ENCODE peak calls at places on chromosomes 11 and 22, in eight cellular contexts. X is AG09309; Q is lower lobe of right lung; E is SJSA1; Z is GM12864; V is CD8-positive, alpha-beta memory T cell; Y is fibroblast of mammary gland; R is brain microvascular endothelial cell. P is an unnamed sample.

GRCh38 chr22:36291831-36292740 is 39.2 kb downstream of the APOL1 start:
- DNase-seq in X (no peak), Q (peak), E (no peak), Z (no peak), V (no peak), Y (no peak), R (no peak), P (no peak)

GRCh38 chr11:115066111-115066660 is 387.9 kb downstream of the NXPE2 start:
- DNase-seq in X (no peak), Q (no peak), E (no peak), Z (no peak), V (no peak), Y (no peak), R (no peak), P (no peak)

GRCh38 chr11:18934195-18934808 is 4.9 kb downstream of the MRGPRX1 start:
- DNase-seq in X (no peak), Q (no peak), E (no peak), Z (no peak), V (no peak), Y (no peak), R (no peak), P (no peak)

GRCh38 chr11:130666781-130667251 is 218.4 kb downstream of the ADAMTS15 start:
- DNase-seq in X (no peak), Q (no peak), E (peak), Z (no peak), V (no peak), Y (peak), R (no peak), P (no peak)

GRCh38 chr11:11230802-11231562 is 122.1 kb downstream of the CSNK2A3 start:
- DNase-seq in X (no peak), Q (no peak), E (no peak), Z (no peak), V (no peak), Y (no peak), R (no peak), P (no peak)

GRCh38 chr22:35104491-35104890 is 38.5 kb downstream of the ISX start:
- DNase-seq in X (no peak), Q (no peak), E (no peak), Z (no peak), V (no peak), Y (no peak), R (no peak), P (no peak)

GRCh38 chr11:110070176-110070575 is 23.0 kb upstream of the ZC3H12C start:
- DNase-seq in X (no peak), Q (no peak), E (no peak), Z (no peak), V (no peak), Y (no peak), R (no peak), P (no peak)

GRCh38 chr22:27892811-27893210 is 26.2 kb downstream of the PITPNB start:
- DNase-seq in X (no peak), Q (no peak), E (no peak), Z (no peak), V (no peak), Y (no peak), R (no peak), P (no peak)

GRCh38 chr11:58963551-58964075 is 24.3 kb downstream of the GLYATL1 start:
- DNase-seq in X (peak), Q (peak), E (no peak), Z (no peak), V (no peak), Y (peak), R (peak), P (peak)

GRCh38 chr22:25903294-25903693 is 161.3 kb downstream of the MYO18B start:
- DNase-seq in X (no peak), Q (no peak), E (no peak), Z (no peak), V (no peak), Y (no peak), R (no peak), P (peak)

GRCh38 chr11:28606930-28607329 is 498.7 kb downstream of the METTL15 start:
- DNase-seq in X (no peak), Q (no peak), E (no peak), Z (no peak), V (no peak), Y (peak), R (peak), P (no peak)

GRCh38 chr11:68969386-68969785 is 11.4 kb downstream of the MRGPRD start:
- DNase-seq in X (no peak), Q (peak), E (no peak), Z (no peak), V (no peak), Y (no peak), R (no peak), P (no peak)

GRCh38 chr11:67468835-67469811 is at the start of gene TMEM134:
- DNase-seq in X (peak), Q (peak), E (peak), Z (peak), V (peak), Y (peak), R (peak), P (peak)

GRCh38 chr11:130979386-130979972 is 63.2 kb upstream of the SNX19 start:
- DNase-seq in X (peak), Q (no peak), E (no peak), Z (no peak), V (no peak), Y (peak), R (peak), P (no peak)

DNA sequence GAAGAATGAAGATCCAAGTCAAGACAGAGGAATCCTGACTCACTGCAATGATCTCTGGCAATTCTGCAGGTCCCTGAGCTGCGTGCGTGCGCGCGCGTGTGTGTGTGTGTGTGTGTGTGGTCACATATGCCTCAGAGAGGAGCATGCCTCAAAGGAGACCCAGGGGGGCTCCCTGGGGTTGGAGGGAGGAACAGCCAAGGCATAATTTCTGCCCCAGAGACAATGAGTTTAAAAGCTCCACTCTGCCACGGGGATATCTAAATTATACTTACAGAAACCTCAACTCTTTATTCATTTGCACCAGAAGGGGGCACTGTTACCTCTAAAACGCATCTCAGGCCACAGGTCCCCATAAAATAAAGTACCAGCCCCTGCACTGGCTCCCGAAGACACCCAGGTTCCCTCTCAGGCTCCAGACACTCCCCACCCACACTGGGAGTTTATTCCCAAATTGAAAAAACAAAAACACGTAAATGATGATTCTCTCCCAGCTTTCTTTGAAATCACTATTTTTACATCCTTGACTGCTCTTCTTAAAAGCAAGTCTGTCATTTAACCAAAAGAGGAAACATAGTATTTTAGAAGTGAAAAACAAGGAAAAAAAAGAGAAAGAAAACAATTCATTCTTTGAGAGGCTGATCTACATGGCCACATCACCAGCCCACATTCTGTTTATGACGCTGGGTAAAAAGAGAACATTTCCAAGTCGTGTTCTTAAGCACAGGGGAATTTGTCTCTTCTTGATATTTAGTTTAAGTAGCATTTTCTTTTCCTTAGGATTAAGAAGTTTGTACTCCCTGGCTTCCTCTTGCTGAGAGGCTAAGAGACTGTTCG is 400.9 kb downstream of the LARGE1 start:
- DNase-seq in X (peak), Q (no peak), E (peak), Z (peak), V (no peak), Y (peak), R (peak), P (peak)
- H3K4me3 ChIP-seq in X (no peak), Q (no peak), E (no peak), Z (no peak), V (no peak), Y (no peak), R (no peak), P (no peak)

GRCh38 chr11:65134240-65134951 is at the start of gene SYVN1:
- DNase-seq in X (peak), Q (peak), E (peak), Z (peak), V (peak), Y (peak), R (peak), P (peak)

GRCh38 chr11:65134952-65135632 is 773 bp upstream of the SYVN1 start:
- DNase-seq in X (peak), Q (peak), E (peak), Z (peak), V (peak), Y (peak), R (peak), P (peak)

GRCh38 chr11:65133724-65134123 is 595 bp downstream of the SYVN1 start:
- DNase-seq in X (no peak), Q (no peak), E (no peak), Z (no peak), V (no peak), Y (peak), R (no peak), P (no peak)

GRCh38 chr11:65136515-65137096 is 2.3 kb upstream of the SYVN1 start:
- DNase-seq in X (no peak), Q (no peak), E (no peak), Z (no peak), V (no peak), Y (no peak), R (no peak), P (no peak)

GRCh38 chr11:65135633-65136145 is 1.4 kb upstream of the SYVN1 start:
- DNase-seq in X (no peak), Q (no peak), E (no peak), Z (no peak), V (no peak), Y (no peak), R (no peak), P (no peak)
- H3K4me3 ChIP-seq in X (peak), Q (peak), E (peak), Z (peak), V (peak), Y (peak), R (peak), P (peak)

GRCh38 chr11:118916842-118917388 is 8.8 kb downstream of the BCL9L start:
- DNase-seq in X (peak), Q (no peak), E (no peak), Z (no peak), V (no peak), Y (peak), R (peak), P (no peak)
- H3K4me3 ChIP-seq in X (no peak), Q (peak), E (no peak), Z (no peak), V (peak), Y (peak), R (no peak), P (no peak)

DNA sequence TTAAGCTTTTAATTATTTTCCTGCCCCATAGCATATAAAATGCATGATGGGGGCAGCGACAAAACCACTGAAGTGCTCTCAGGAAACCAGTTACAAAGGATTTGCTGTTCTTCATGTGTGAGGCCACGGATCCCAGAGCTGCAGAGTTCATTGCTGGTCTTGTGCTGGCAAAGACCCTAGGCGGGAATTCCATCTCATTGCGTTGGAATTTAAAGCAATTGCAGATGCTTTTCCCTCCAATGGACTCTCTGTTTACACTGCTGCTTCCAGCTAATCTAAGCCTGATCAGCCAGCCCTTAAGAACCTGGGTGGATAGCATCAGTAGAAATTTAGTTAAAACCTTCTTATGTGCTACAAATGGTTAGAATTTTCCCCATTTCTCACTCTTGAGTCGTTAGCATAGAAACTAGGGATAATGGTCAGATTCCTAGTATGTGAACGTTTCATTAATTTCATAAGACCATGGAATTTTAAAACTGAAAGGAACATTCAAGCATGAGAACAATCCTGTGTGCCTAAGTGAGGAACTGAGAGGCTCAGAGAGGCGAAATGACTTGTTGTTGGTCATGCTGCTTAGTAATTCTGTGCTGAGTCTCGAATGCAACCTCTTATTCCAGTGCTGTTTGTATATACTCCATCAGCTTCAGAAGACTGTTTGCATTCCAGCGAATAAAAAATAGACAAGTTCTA is 36.1 kb upstream of the ADSL start:
- DNase-seq in X (peak), Q (no peak), E (peak), Z (no peak), V (no peak), Y (peak), R (peak), P (no peak)
- H3K4me3 ChIP-seq in X (no peak), Q (no peak), E (peak), Z (no peak), V (no peak), Y (peak), R (no peak), P (no peak)

P was measured in neuronal stem cell.